ENCODE peak calls at places on chromosome 14, in five cellular contexts. L is HT-29, F is adipocyte, E is adrenal gland, Z is retina. B is an unnamed sample.

GRCh38 chr14:76336876-76337275 is 39.1 kb upstream of the ESRRB start:
- DNase-seq in L (no peak), F (no peak), E (no peak), Z (no peak), B (no peak)

GRCh38 chr14:53796734-53797133 is 159.9 kb downstream of the BMP4 start:
- DNase-seq in L (no peak), F (no peak), E (no peak), Z (no peak), B (no peak)

GRCh38 chr14:64721391-64721791 is 17.2 kb downstream of the PLEKHG3 start:
- DNase-seq in L (no peak), F (peak; percentile 33), E (no peak), Z (no peak), B (peak; percentile 54)

GRCh38 chr14:94395900-94396574 is 7.6 kb upstream of the SERPINA1 start:
- DNase-seq in L (peak; percentile 59), F (no peak), E (no peak), Z (no peak), B (no peak)

GRCh38 chr14:26966942-26967341 is 369.1 kb upstream of the NOVA1 start:
- DNase-seq in L (no peak), F (no peak), E (no peak), Z (no peak), B (no peak)

GRCh38 chr14:48008646-48009045 is 333.2 kb upstream of the MDGA2 start:
- DNase-seq in L (no peak), F (no peak), E (no peak), Z (no peak), B (no peak)

GRCh38 chr14:76720382-76720813 is 40.9 kb upstream of the VASH1 start:
- DNase-seq in L (peak; percentile 25), F (no peak), E (peak; percentile 83), Z (peak; percentile 76), B (peak; percentile 94)

GRCh38 chr14:51691176-51691575 is 39.5 kb downstream of the FRMD6 start:
- DNase-seq in L (no peak), F (peak; percentile 44), E (no peak), Z (no peak), B (no peak)

GRCh38 chr14:24297190-24297964 is 2.2 kb downstream of the DHRS1 start:
- DNase-seq in L (peak; percentile 59), F (peak; percentile 31), E (no peak), Z (no peak), B (no peak)

GRCh38 chr14:68363841-68364711 is 428.8 kb downstream of the ZFP36L1 start:
- DNase-seq in L (no peak), F (no peak), E (no peak), Z (peak; percentile 94), B (peak; percentile 85)

GRCh38 chr14:92659765-92660561 is 88.5 kb downstream of the LGMN start:
- DNase-seq in L (no peak), F (no peak), E (no peak), Z (no peak), B (no peak)

GRCh38 chr14:22231022-22231421 is 358.0 kb downstream of the DAD1 start:
- DNase-seq in L (no peak), F (no peak), E (no peak), Z (no peak), B (no peak)

GRCh38 chr14:24353551-24354529 is 14.0 kb upstream of the RIPK3 start:
- DNase-seq in L (peak; percentile 63), F (peak; percentile 72), E (no peak), Z (no peak), B (no peak)

GRCh38 chr14:76786556-76786955 is 25.3 kb downstream of the VASH1 start:
- DNase-seq in L (no peak), F (no peak), E (no peak), Z (no peak), B (no peak)

GRCh38 chr14:30998100-30998706 is 27.2 kb upstream of the AP4S1 start:
- DNase-seq in L (no peak), F (no peak), E (no peak), Z (no peak), B (no peak)

GRCh38 chr14:72809063-72809462 is 84.8 kb downstream of the DPF3 start:
- DNase-seq in L (no peak), F (no peak), E (no peak), Z (no peak), B (no peak)

GRCh38 chr14:63543826-63544320 is 696 bp upstream of the PPP2R5E start:
- DNase-seq in L (peak; percentile 17), F (peak; percentile 31), E (no peak), Z (no peak), B (no peak)

GRCh38 chr14:42654707-42655106 is 1048.0 kb downstream of the LRFN5 start:
- DNase-seq in L (no peak), F (no peak), E (no peak), Z (no peak), B (no peak)

GRCh38 chr14:61153914-61154545 is 127.1 kb downstream of the TMEM30B start:
- DNase-seq in L (no peak), F (no peak), E (no peak), Z (no peak), B (no peak)

GRCh38 chr14:31529053-31529452 is 32.2 kb upstream of the NUBPL start:
- DNase-seq in L (no peak), F (peak; percentile 27), E (no peak), Z (no peak), B (no peak)

GRCh38 chr14:24129410-24129998 is 955 bp upstream of the FITM1 start:
- DNase-seq in L (no peak), F (no peak), E (no peak), Z (no peak), B (no peak)

GRCh38 chr14:85565862-85566296 is 35.9 kb downstream of the FLRT2 start:
- DNase-seq in L (no peak), F (peak; percentile 53), E (no peak), Z (no peak), B (no peak)

GRCh38 chr14:62329427-62329826 is 567.2 kb downstream of the SNAPC1 start:
- DNase-seq in L (no peak), F (peak; percentile 20), E (no peak), Z (no peak), B (no peak)

GRCh38 chr14:105538481-105539049 is 12.2 kb downstream of the TMEM121 start:
- DNase-seq in L (no peak), F (no peak), E (no peak), Z (no peak), B (no peak)

GRCh38 chr14:94523265-94523664 is 14.0 kb upstream of the SERPINA12 start:
- DNase-seq in L (no peak), F (no peak), E (no peak), Z (no peak), B (no peak)

GRCh38 chr14:55438066-55438683 is 2.2 kb downstream of the TBPL2 start:
- DNase-seq in L (peak; percentile 68), F (peak; percentile 58), E (no peak), Z (no peak), B (no peak)

GRCh38 chr14:102917469-102918211 is 4.8 kb upstream of the AMN start:
- DNase-seq in L (no peak), F (peak; percentile 74), E (peak; percentile 49), Z (peak; percentile 63), B (peak; percentile 67)

GRCh38 chr14:37559386-37559785 is 35.7 kb downstream of the FOXA1 start:
- DNase-seq in L (no peak), F (no peak), E (no peak), Z (no peak), B (no peak)

GRCh38 chr14:30260772-30261607 is 298.0 kb upstream of the G2E3 start:
- DNase-seq in L (no peak), F (no peak), E (no peak), Z (no peak), B (no peak)

GRCh38 chr14:60561845-60562746 is 53.1 kb downstream of the SIX6 start:
- DNase-seq in L (peak; percentile 57), F (peak; percentile 91), E (peak; percentile 20), Z (peak; percentile 83), B (peak; percentile 13)

GRCh38 chr14:103932791-103933490 is 4.7 kb downstream of the TDRD9 start:
- DNase-seq in L (no peak), F (no peak), E (no peak), Z (no peak), B (no peak)

GRCh38 chr14:75088566-75089373 is 19.3 kb downstream of the ZC2HC1C start:
- DNase-seq in L (peak; percentile 68), F (peak; percentile 91), E (peak; percentile 67), Z (peak; percentile 57), B (peak; percentile 35)

GRCh38 chr14:24790196-24790595 is 156.2 kb upstream of the GZMB start:
- DNase-seq in L (no peak), F (no peak), E (no peak), Z (no peak), B (no peak)

B was measured in heart left ventricle.